ENCODE peak calls at places on chromosome 22, in four cellular contexts. Z, V, I and S are unnamed samples.

GRCh38 chr22:33539902-33540751 is 380.1 kb downstream of the LARGE1 start:
- DNase-seq in Z (no peak), I (no peak), V (no peak), S (no peak)

GRCh38 chr22:26712158-26712557 is 54.8 kb downstream of the MIAT start:
- DNase-seq in V (no peak), I (no peak), Z (no peak), S (no peak)

GRCh38 chr22:42353883-42354727 is 78.1 kb downstream of the NFAM1 start:
- DNase-seq in I (no peak), Z (no peak), V (peak; percentile 90), S (no peak)

GRCh38 chr22:26322179-26322905 is 106.7 kb upstream of the ASPHD2 start:
- DNase-seq in Z (no peak), V (no peak), I (peak; percentile 98), S (peak; percentile 76)

GRCh38 chr22:41352058-41352457 is 29.7 kb upstream of the TEF start:
- DNase-seq in V (no peak), I (peak; percentile 35), Z (no peak), S (no peak)

GRCh38 chr22:41507330-41508063 is 36.8 kb downstream of the POLR3H start:
- DNase-seq in Z (no peak), V (no peak), I (no peak), S (no peak)

GRCh38 chr22:24989541-24989951 is 37.0 kb downstream of the KIAA1671 start:
- DNase-seq in Z (no peak), I (no peak), V (no peak), S (no peak)

GRCh38 chr22:39522567-39523300 is 2.4 kb downstream of the ATF4 start:
- DNase-seq in I (peak; percentile 52), Z (peak; percentile 51), V (no peak), S (no peak)

GRCh38 chr22:19478466-19479357 is at the start of gene UFD1:
- DNase-seq in V (peak; percentile 93), I (peak; percentile 45), Z (peak; percentile 91), S (peak; percentile 23)

GRCh38 chr22:24592846-24593809 is at the start of gene LRRC75B:
- DNase-seq in I (peak; percentile 60), V (peak; percentile 96), Z (peak; percentile 92), S (no peak)

GRCh38 chr22:40855960-40856512 is 403 bp downstream of the ST13 start:
- DNase-seq in V (peak; percentile 74), Z (peak; percentile 43), I (no peak), S (no peak)

GRCh38 chr22:36334838-36335603 is 52.7 kb downstream of the MYH9 start:
- DNase-seq in V (no peak), Z (no peak), I (peak; percentile 68), S (no peak)
- H3K4me1 ChIP-seq in V (peaks cover 48% of the 10 kb centered on the region), Z (peaks cover 46% of the 10 kb centered on the region), I (peaks cover 98% of the 10 kb centered on the region), S (peaks cover 97% of the 10 kb centered on the region)

DNA sequence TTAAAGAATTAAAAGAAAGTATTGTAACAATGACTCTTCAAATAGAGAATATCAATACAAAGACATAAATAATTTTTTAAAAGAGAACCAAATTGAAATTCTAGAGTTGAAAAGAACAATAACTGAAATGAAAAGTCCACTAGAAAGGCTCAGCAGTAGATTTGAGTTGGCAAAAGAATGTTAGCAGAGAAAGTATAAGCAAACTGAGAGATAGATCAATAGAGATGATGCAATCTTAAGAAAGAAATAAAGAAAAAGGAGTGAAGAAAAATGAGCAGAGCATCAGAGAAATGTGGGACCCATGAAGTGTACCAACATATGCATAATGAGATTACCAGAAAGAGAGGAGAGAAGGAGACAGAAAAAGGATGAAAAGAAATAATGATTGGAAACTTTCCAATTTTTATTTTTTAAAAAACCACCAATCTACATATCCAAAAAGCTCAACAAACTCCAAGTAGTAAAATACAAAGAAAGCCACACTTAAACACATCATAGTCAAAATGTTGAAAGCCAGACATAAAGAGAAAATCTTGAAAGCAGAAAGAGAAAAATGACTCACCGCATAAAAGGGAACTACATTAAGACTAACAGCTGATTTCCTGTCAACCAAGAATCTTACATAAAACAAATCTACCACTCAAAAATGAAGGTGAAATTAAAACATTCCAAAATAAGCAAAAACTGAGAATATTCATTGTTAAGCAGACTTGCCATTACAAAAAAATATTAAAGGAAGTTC is 20.9 kb downstream of the NCF4 start:
- DNase-seq in I (no peak), V (no peak), Z (no peak), S (no peak)
- H3K9me3 ChIP-seq in I (no peaks in the 10 kb centered on the region), V (peaks cover 15% of the 10 kb centered on the region), Z (no peaks in the 10 kb centered on the region), S (no peaks in the 10 kb centered on the region)

DNA sequence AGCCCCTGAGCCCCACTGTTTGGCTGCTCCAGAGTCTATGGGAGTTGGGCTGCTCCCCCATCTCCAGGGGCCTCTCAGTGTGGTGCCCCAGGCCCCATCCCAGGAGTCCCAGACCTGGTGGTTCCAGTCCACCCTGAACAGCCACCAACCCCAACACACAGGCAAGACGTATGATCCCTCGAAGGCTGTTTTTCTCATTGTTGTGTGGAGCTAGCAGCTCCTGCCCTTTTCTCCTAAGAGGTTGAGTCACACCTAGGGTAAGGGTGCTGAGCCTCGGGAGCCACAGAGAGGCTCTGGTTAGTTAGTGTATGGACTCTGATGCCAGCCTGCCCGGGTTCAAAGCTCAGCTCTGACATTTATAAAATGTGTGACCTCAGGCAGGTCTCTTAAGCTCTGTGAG is 47.1 kb downstream of the FBLN1 start:
- DNase-seq in Z (no peak), V (no peak), I (no peak), S (no peak)
- H3K4me1 ChIP-seq in Z (peaks cover 6% of the 10 kb centered on the region), V (no peaks in the 10 kb centered on the region), I (peaks cover 66% of the 10 kb centered on the region), S (peaks cover 43% of the 10 kb centered on the region)

DNA sequence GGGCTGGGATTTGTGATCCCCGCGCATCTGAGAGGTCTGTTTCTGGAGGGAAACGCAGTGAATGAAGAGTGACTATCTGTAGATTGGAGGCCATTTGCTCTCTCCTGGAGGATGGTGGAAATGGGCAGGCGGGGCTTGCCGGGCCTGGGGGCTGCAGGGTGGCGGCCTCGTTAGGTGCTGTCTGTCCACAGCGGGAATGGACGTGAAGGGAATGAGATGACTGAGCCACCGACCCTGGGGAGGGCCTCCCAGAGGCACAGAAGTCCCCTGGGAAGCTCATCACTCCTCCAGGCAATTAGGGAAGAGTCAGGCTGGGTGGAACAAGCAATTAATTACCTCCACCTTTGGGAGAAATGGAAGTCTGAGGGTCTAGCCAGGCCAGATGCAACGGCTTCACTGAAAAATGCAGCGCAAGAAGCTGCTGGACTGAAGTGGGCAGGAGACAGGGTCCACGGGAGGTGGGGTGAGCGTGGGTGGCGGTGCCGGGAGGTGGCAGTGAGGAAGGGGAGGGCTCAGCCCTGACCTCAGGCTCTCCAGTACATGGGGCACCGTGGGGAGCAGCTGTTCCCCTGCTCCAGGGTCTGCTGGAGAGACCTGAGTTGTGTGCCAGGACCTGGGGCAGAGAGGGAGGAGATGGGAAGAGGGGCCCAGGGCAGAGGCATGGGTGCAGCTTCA is 524.5 kb downstream of the BRD1 start:
- DNase-seq in Z (no peak), V (peak; percentile 34), I (no peak), S (no peak)
- H3K9me3 ChIP-seq in Z (no peaks in the 10 kb centered on the region), V (no peaks in the 10 kb centered on the region), I (peaks cover 13% of the 10 kb centered on the region), S (peaks cover 16% of the 10 kb centered on the region)